ENCODE peak calls at places on chromosomes 16 and 17, in four cellular contexts. F, E, N and O are unnamed samples.

GRCh38 chr16:51442140-51442539 is 291.1 kb upstream of the SALL1 start:
- DNase-seq in F (no peak), E (no peak), N (no peak), O (no peak)

GRCh38 chr17:9487406-9487805 is 88.2 kb downstream of the STX8 start:
- DNase-seq in E (no peak), N (no peak), F (peak), O (no peak)

GRCh38 chr16:11354733-11355574 is 9.7 kb downstream of the RMI2 start:
- DNase-seq in N (peak), E (no peak), F (peak), O (peak)

GRCh38 chr17:7634384-7634783 is 4.4 kb downstream of the SHBG start:
- DNase-seq in F (no peak), N (no peak), E (no peak), O (peak)

GRCh38 chr16:89335803-89336485 is 118.4 kb downstream of the ZNF778 start:
- DNase-seq in F (no peak), E (no peak), N (peak), O (no peak)

GRCh38 chr17:17420035-17420434 is 56.8 kb upstream of the MED9 start:
- DNase-seq in N (no peak), E (no peak), F (no peak), O (no peak)

GRCh38 chr16:31228206-31228605 is 11.3 kb upstream of the PYDC1 start:
- DNase-seq in F (no peak), E (no peak), N (no peak), O (no peak)

GRCh38 chr16:66894948-66895696 is 14.8 kb downstream of the PDP2 start:
- DNase-seq in E (peak), N (peak), F (peak), O (peak)

GRCh38 chr17:9893606-9894005 is 11.5 kb downstream of the RCVRN start:
- DNase-seq in N (no peak), E (no peak), F (peak), O (peak)

GRCh38 chr17:65515512-65515911 is 45.9 kb downstream of the AXIN2 start:
- DNase-seq in F (no peak), N (no peak), E (no peak), O (no peak)

GRCh38 chr17:31654936-31655335 is 204.1 kb downstream of the COPRS start:
- DNase-seq in E (no peak), F (no peak), N (no peak), O (peak)

GRCh38 chr16:88498576-88499208 is 45.6 kb downstream of the ZFPM1 start:
- DNase-seq in F (no peak), N (no peak), E (no peak), O (no peak)

GRCh38 chr17:69575346-69575761 is 160.9 kb downstream of the MAP2K6 start:
- DNase-seq in N (peak), F (peak), E (no peak), O (peak)

GRCh38 chr16:24309222-24309905 is 53.2 kb downstream of the CACNG3 start:
- DNase-seq in N (no peak), E (no peak), F (peak), O (peak)

GRCh38 chr16:73126453-73126853 is 78.5 kb upstream of the ZFHX3 start:
- DNase-seq in N (no peak), F (peak), E (peak), O (peak)